ENCODE peak calls at places on chromosome 12, in four cellular contexts. S, Z, T and A are unnamed samples.

GRCh38 chr12:105588126-105588525 is 257.6 kb downstream of the C12orf75 start:
- DNase-seq in T (peak; percentile 32), Z (no peak), S (no peak), A (no peak)

GRCh38 chr12:110743571-110744093 is 941 bp upstream of the PPP1CC start:
- DNase-seq in S (no peak), T (peak; percentile 25), Z (no peak), A (no peak)

GRCh38 chr12:94948232-94948810 is 55.2 kb downstream of the NDUFA12 start:
- DNase-seq in Z (no peak), S (peak; percentile 16), T (peak; percentile 72), A (no peak)

GRCh38 chr12:63304844-63305243 is 153.8 kb upstream of the AVPR1A start:
- DNase-seq in Z (no peak), T (no peak), S (no peak), A (no peak)

GRCh38 chr12:6541371-6542165 is 7.3 kb downstream of the GAPDH start:
- DNase-seq in Z (no peak), T (no peak), S (no peak), A (no peak)

GRCh38 chr12:105071981-105072380 is 12.3 kb downstream of the ALDH1L2 start:
- DNase-seq in T (no peak), Z (no peak), S (no peak), A (no peak)

GRCh38 chr12:113835433-113835832 is 130.7 kb downstream of the RBM19 start:
- DNase-seq in S (no peak), T (no peak), Z (no peak), A (no peak)

GRCh38 chr12:2406903-2407302 is 354.1 kb downstream of the CACNA1C start:
- DNase-seq in Z (no peak), S (no peak), T (no peak), A (no peak)

GRCh38 chr12:110590806-110591326 is 7.7 kb upstream of the PPTC7 start:
- DNase-seq in S (peak; percentile 70), Z (no peak), T (no peak), A (no peak)

DNA sequence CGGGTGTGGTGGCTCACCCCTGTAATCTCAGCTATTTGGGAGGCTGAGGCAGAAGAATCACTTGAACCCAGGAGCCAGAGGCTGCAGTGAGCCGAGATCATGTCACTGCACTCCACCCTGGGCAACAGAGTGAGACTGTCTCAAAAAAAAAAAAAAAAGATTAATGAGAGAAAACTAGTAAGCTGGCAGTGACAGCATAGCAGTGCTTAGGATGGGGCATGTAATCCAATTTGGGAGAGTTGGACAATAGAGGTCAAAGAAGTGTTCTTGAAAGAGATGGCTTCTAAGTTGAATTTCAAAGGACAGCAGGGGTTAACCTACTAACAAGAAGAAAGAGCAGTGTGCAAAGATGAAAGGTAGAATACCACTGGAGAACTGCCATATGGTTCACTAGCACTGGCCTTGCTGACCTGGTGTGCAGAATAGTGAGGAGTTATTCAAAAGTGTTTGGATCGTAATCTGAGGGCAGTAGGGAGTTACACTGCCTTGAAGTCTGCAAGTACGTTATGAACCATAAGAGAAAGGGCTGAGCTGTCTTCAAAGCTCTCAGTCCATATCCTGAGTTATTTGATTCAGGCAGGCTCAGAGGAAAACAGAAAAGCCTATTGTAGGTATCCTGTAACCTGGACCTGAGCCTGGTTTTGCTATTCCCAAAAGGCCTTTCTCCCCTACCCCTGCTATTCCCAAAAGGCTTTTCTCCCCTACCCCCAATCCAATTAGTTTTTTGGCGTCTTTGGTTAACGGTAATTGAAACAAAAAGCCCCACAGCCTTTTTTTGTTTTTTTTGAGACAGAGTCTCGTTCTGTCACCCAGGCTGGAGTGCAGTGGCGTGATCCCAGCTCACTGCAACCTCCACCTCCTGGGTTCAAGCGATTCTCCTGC is 3.4 kb downstream of the XPOT start:
- DNase-seq in Z (no peak), T (no peak), S (no peak), A (no peak)
- TF ChIP-seq POLR2A in Z (no peak), T (no peak), S (no peak), A (no peak)

DNA sequence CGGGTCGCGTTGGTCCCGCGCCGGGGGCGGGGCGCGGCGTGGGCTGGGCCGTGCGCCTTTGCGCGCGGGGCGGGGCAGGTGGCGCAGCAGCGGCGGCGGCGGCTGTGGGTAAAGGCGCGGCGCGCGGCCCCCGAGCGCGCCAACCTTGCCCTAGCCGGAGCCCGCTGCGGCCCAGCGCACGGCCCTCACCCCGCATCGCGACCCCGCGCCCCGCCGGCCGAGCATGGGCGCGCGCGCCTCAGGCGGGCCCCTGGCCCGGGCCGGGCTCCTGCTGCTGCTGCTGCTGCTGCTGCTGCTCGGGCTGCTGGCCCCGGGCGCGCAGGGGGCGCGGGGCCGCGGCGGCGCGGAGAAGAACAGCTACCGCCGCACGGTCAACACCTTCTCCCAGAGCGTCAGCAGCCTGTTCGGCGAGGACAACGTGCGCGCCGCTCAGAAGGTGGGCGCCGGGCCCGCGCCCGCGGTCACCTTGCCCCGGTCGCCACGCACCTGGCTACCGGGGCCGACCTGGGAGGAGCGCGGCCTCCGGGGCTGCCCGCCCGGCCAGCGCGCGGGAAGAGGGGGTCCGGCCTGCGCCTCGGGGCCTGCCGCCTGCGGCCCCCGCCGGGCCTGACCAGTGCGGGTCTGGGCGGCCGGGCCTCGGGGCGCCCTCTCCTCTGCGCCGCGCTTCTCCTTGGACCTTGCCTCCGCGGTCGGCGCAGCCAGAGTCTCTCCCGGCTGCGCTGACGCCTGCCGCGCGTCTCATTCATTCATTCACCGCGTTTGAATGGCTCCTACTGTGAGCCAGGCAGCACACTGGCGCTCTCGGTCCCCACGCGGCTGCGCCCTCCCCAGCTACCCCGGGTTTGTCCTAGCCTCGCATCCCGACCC is at the start of gene BRI3BP:
- DNase-seq in Z (no peak), S (peak; percentile 27), T (peak; percentile 65), A (peak; percentile 68)
- TF ChIP-seq POLR2A in Z (peak; percentile 79), S (peak; percentile 64), T (peak; percentile 63), A (peak; percentile 65)

DNA sequence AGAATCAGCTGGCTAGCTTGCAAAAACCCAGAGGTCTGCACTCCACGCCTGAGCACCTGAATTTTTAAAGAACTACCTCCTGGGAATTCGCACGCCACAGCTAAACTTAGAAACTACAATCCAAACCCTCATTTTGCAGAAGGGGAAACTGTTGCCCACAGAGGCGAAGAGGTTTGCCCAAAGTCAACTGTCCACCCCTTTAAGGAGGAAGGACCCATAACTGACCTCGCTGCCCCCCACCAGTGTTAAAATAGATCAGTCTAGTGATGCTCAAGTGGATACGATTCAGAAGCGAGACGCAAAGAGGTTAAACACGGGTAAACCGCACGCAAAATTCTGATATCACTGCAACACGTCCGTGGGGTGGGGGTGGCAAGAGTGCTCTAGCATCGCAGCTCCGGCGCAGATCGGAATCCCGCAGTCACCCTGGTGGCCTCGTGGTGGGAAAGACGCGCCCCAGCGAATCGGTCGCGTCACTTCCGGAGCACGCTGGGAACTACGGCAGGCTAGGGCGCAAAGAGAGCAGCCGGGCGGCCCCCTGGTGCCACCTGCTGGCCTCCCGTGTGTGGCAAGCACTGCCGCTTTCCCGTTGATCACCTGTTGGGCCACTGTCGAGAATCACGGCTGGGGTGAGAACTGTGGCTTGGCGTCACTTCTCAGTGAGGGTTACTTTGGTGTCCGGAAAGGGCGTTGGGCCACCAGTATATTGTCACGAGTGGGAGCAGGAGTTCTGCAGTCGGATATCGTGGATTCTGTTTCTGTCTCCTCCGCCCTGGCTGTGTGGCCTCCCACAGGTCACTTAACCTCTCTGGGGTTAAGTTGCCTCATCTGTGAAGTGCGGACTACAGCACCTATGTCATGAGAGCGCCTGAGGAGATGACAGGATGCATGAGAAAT is at the start of gene ALKBH2:
- DNase-seq in T (peak; percentile 96), S (peak; percentile 85), Z (peak; percentile 88), A (peak; percentile 89)
- TF ChIP-seq POLR2A in T (peak; percentile 48), S (peak; percentile 92), Z (peak; percentile 97), A (peak; percentile 55)

GRCh38 chr12:15855646-15856045 is 26.5 kb upstream of the STRAP start:
- DNase-seq in S (no peak), T (no peak), Z (no peak), A (no peak)
- TF ChIP-seq POLR2A in S (no peak), T (no peak), Z (no peak), A (no peak)

DNA sequence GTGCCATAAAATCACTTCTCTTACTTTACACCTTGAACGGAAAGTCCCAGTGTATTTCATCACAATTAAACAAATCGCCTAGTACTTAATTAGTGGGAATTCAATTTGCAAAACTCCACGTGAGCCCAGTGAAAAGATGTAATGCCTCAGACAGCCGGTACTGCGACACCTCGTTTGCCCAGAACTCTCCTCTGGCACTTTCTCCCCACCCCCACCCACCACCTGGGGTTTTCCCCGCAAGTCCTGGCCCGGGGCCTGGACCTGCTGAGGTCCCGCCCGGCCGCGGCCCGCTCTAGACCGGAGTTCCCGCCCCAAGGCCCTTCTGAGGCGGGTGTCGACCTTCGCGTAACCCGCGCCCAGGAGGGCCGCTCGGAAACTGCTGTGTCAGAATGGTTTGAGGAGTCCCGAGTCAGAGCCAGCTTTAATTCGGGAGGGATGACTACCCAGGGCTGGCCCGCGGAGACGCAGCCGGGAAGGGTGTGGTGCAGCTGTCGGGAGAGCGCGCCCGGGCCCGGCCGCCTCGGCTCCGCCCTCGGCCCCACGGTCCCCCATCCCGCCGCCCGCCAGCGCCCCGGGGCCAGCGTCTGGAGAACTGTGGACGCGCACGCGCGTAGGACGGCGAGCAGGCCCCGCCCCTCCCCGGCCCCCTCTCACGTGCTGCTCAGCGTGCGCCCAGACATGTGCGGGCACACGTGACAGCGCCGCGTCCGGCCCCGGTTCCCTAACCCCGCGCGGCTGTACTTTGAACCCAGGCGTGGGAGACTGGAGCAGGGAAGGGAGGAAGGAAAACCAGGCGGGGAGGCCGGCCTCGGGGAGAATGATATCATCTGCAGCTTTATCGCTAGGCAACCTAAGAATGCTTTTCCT is 10.8 kb downstream of the BHLHE41 start:
- DNase-seq in Z (peak; percentile 78), T (peak; percentile 95), S (peak; percentile 88), A (peak; percentile 86)
- TF ChIP-seq POLR2A in Z (no peak), T (peak; percentile 89), S (no peak), A (peak; percentile 67)

GRCh38 chr12:46449856-46450255 is 77.3 kb upstream of the SLC38A2 start:
- DNase-seq in S (no peak), Z (no peak), T (no peak), A (no peak)
- TF ChIP-seq POLR2A in S (no peak), Z (no peak), T (no peak), A (no peak)

GRCh38 chr12:45268672-45269406 is 52.9 kb downstream of the ANO6 start:
- DNase-seq in T (peak; percentile 89), S (peak; percentile 31), Z (peak; percentile 56), A (peak; percentile 24)
- TF ChIP-seq POLR2A in T (no peak), S (no peak), Z (no peak), A (no peak)